ENCODE peak calls at places on chromosomes 12 and 14, in ten cellular contexts. One of them, this sample, is unnamed.

GRCh38 chr14:31449971-31450610 is 7.2 kb downstream of the DTD2 start:
- DNase-seq in neural progenitor cell: peak; percentile 9
- DNase-seq in psoas muscle: no peak
- DNase-seq in left ventricle myocardium inferior: no peak
- DNase-seq in ovary: no peak
- DNase-seq in uterus: no peak
- DNase-seq in transverse colon: no peak
- DNase-seq in breast epithelium: no peak
- DNase-seq in AG04450: no peak
- DNase-seq in SK-N-SH: peak; percentile 65
- DNase-seq in this sample: no peak

GRCh38 chr12:112122823-112123690 is 2.3 kb upstream of the TRAFD1 start:
- DNase-seq in neural progenitor cell: no peak
- DNase-seq in psoas muscle: no peak
- DNase-seq in left ventricle myocardium inferior: no peak
- DNase-seq in ovary: no peak
- DNase-seq in uterus: no peak
- DNase-seq in transverse colon: no peak
- DNase-seq in breast epithelium: no peak
- DNase-seq in AG04450: peak; percentile 88
- DNase-seq in SK-N-SH: no peak
- DNase-seq in this sample: peak; percentile 1

GRCh38 chr12:49568442-49568776 is 467 bp upstream of the MCRS1 start:
- DNase-seq in neural progenitor cell: no peak
- DNase-seq in psoas muscle: no peak
- DNase-seq in left ventricle myocardium inferior: no peak
- DNase-seq in ovary: no peak
- DNase-seq in uterus: no peak
- DNase-seq in transverse colon: no peak
- DNase-seq in breast epithelium: no peak
- DNase-seq in AG04450: no peak
- DNase-seq in SK-N-SH: no peak
- DNase-seq in this sample: no peak

GRCh38 chr12:32102234-32102633 is 4.4 kb upstream of the BICD1 start:
- DNase-seq in neural progenitor cell: no peak
- DNase-seq in psoas muscle: no peak
- DNase-seq in left ventricle myocardium inferior: no peak
- DNase-seq in ovary: no peak
- DNase-seq in uterus: no peak
- DNase-seq in transverse colon: no peak
- DNase-seq in breast epithelium: no peak
- DNase-seq in AG04450: no peak
- DNase-seq in SK-N-SH: no peak
- DNase-seq in this sample: no peak

GRCh38 chr12:51906452-51907082 is 737 bp upstream of the ACVRL1 start:
- DNase-seq in neural progenitor cell: no peak
- DNase-seq in psoas muscle: no peak
- DNase-seq in left ventricle myocardium inferior: no peak
- DNase-seq in ovary: no peak
- DNase-seq in uterus: peak; percentile 64
- DNase-seq in transverse colon: no peak
- DNase-seq in breast epithelium: no peak
- DNase-seq in AG04450: no peak
- DNase-seq in SK-N-SH: peak; percentile 47
- DNase-seq in this sample: no peak

GRCh38 chr12:93742086-93742934 is 65.1 kb downstream of the CRADD start:
- DNase-seq in neural progenitor cell: peak; percentile 79
- DNase-seq in psoas muscle: peak; percentile 77
- DNase-seq in left ventricle myocardium inferior: peak; percentile 75
- DNase-seq in ovary: peak; percentile 87
- DNase-seq in uterus: peak; percentile 82
- DNase-seq in transverse colon: peak; percentile 70
- DNase-seq in breast epithelium: peak; percentile 62
- DNase-seq in AG04450: peak; percentile 10
- DNase-seq in SK-N-SH: peak; percentile 93
- DNase-seq in this sample: peak; percentile 35

GRCh38 chr12:62785941-62786559 is 148.9 kb downstream of the PPM1H start:
- DNase-seq in neural progenitor cell: no peak
- DNase-seq in psoas muscle: peak; percentile 43
- DNase-seq in left ventricle myocardium inferior: no peak
- DNase-seq in ovary: no peak
- DNase-seq in uterus: no peak
- DNase-seq in transverse colon: no peak
- DNase-seq in breast epithelium: no peak
- DNase-seq in AG04450: peak; percentile 47
- DNase-seq in SK-N-SH: no peak
- DNase-seq in this sample: no peak

GRCh38 chr14:80973918-80974317 is 18.5 kb downstream of the TSHR start:
- DNase-seq in neural progenitor cell: no peak
- DNase-seq in psoas muscle: no peak
- DNase-seq in left ventricle myocardium inferior: no peak
- DNase-seq in ovary: no peak
- DNase-seq in uterus: no peak
- DNase-seq in transverse colon: no peak
- DNase-seq in breast epithelium: no peak
- DNase-seq in AG04450: no peak
- DNase-seq in SK-N-SH: no peak
- DNase-seq in this sample: no peak

GRCh38 chr12:50243507-50243906 is 39.8 kb downstream of the LIMA1 start:
- DNase-seq in neural progenitor cell: no peak
- DNase-seq in psoas muscle: no peak
- DNase-seq in left ventricle myocardium inferior: no peak
- DNase-seq in ovary: no peak
- DNase-seq in uterus: no peak
- DNase-seq in transverse colon: no peak
- DNase-seq in breast epithelium: no peak
- DNase-seq in AG04450: no peak
- DNase-seq in SK-N-SH: no peak
- DNase-seq in this sample: no peak

GRCh38 chr12:6852651-6853354 is 853 bp downstream of the USP5 start:
- DNase-seq in neural progenitor cell: peak; percentile 64
- DNase-seq in psoas muscle: no peak
- DNase-seq in left ventricle myocardium inferior: no peak
- DNase-seq in ovary: peak; percentile 64
- DNase-seq in uterus: peak; percentile 47
- DNase-seq in transverse colon: peak; percentile 50
- DNase-seq in breast epithelium: no peak
- DNase-seq in AG04450: no peak
- DNase-seq in SK-N-SH: peak; percentile 65
- DNase-seq in this sample: peak; percentile 59

GRCh38 chr14:58533417-58533816 is 104.3 kb upstream of the DACT1 start:
- DNase-seq in neural progenitor cell: peak; percentile 39
- DNase-seq in psoas muscle: no peak
- DNase-seq in left ventricle myocardium inferior: no peak
- DNase-seq in ovary: no peak
- DNase-seq in uterus: no peak
- DNase-seq in transverse colon: no peak
- DNase-seq in breast epithelium: no peak
- DNase-seq in AG04450: no peak
- DNase-seq in SK-N-SH: peak; percentile 63
- DNase-seq in this sample: no peak

DNA sequence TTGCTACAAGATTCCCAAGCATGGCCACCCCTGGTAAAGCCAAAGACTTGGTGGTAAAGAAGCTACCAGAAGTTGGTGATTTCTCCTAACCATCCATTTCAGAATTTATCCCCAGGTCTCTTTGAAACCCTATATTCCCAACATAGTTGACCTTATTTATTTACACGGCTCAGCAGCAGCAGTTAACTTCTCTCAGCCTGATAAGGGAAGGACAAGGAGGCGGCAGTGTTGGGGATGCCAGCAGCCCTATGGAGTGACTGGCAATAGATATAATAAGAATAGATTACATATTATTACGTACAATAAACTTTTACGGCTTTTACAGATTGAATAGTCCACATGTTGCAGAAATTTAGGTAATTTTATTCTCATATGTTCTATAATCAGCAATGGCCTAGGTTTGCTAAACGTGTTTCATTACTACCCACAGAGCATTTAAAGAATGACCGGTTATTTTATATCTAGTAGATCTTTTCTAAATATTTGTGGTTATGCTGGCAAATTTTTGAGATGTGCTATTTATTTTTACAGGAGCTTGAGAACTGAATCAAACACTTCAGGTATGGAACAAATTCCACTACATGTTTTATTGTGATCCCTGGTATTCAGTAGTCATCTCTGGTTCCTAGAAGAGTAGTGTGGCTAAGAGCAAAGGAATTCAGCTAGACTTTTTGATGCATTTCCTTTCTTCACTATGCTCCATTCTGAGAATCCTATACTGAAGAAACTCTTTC is 19.8 kb upstream of the PALS1 start:
- DNase-seq in neural progenitor cell: no peak
- DNase-seq in psoas muscle: no peak
- DNase-seq in left ventricle myocardium inferior: no peak
- DNase-seq in ovary: no peak
- DNase-seq in uterus: no peak
- DNase-seq in transverse colon: peak; percentile 41
- DNase-seq in breast epithelium: no peak
- DNase-seq in AG04450: peak; percentile 46
- DNase-seq in SK-N-SH: no peak
- DNase-seq in this sample: no peak
- TF ChIP-seq CTCF in neural progenitor cell: no peak
- TF ChIP-seq CTCF in psoas muscle: no peak
- TF ChIP-seq CTCF in left ventricle myocardium inferior: no peak
- TF ChIP-seq CTCF in ovary: no peak
- TF ChIP-seq CTCF in uterus: no peak
- TF ChIP-seq CTCF in transverse colon: no peak
- TF ChIP-seq CTCF in breast epithelium: no peak
- TF ChIP-seq CTCF in AG04450: no peak
- TF ChIP-seq CTCF in SK-N-SH: no peak
- TF ChIP-seq CTCF in this sample: no peak

GRCh38 chr14:70640938-70641547 is 673 bp upstream of the TTC9 start:
- DNase-seq in neural progenitor cell: no peak
- DNase-seq in psoas muscle: peak; percentile 77
- DNase-seq in left ventricle myocardium inferior: no peak
- DNase-seq in ovary: peak; percentile 34
- DNase-seq in uterus: peak; percentile 14
- DNase-seq in transverse colon: peak; percentile 61
- DNase-seq in breast epithelium: no peak
- DNase-seq in AG04450: peak; percentile 18
- DNase-seq in SK-N-SH: peak; percentile 68
- DNase-seq in this sample: peak; percentile 57
- H3K27ac ChIP-seq in neural progenitor cell: no peak overlapping the region
- H3K27ac ChIP-seq in psoas muscle: peak overlapping the region; percentile 56
- H3K27ac ChIP-seq in left ventricle myocardium inferior: no peak overlapping the region
- H3K27ac ChIP-seq in ovary: no peak overlapping the region
- H3K27ac ChIP-seq in uterus: no peak overlapping the region
- H3K27ac ChIP-seq in transverse colon: no peak overlapping the region
- H3K27ac ChIP-seq in breast epithelium: peak overlapping the region; percentile 69
- H3K27ac ChIP-seq in AG04450: no peak overlapping the region
- H3K27ac ChIP-seq in SK-N-SH: no peak overlapping the region
- H3K27ac ChIP-seq in this sample: peak overlapping the region; percentile 71

DNA sequence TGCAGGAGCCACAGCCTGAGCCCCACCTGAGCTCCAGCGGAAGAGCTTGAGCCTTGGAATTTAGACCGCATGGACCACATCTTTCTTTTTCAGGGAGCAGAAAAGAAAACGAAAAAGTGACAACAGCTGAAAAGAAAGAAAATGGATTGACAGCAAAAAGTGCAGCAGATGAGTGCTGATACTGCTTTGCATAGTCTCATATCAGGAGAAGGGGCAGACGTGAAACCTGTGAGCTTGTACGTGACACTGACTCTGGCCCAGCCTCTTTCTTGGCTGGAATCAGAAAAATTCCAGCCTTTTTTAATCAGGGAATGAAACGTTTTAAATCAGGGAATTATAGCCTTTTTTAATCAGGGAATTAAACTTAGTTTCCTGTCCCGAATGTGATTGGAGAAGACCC is 1296.5 kb downstream of the TMEM121 start:
- DNase-seq in neural progenitor cell: no peak
- DNase-seq in psoas muscle: no peak
- DNase-seq in left ventricle myocardium inferior: no peak
- DNase-seq in ovary: no peak
- DNase-seq in uterus: no peak
- DNase-seq in transverse colon: no peak
- DNase-seq in breast epithelium: no peak
- DNase-seq in AG04450: no peak
- DNase-seq in SK-N-SH: no peak
- DNase-seq in this sample: no peak
- H3K9me3 ChIP-seq in neural progenitor cell: peaks cover 16% of the 10 kb centered on the region
- H3K9me3 ChIP-seq in psoas muscle: no peaks in the 10 kb centered on the region
- H3K9me3 ChIP-seq in left ventricle myocardium inferior: no peaks in the 10 kb centered on the region
- H3K9me3 ChIP-seq in ovary: no peaks in the 10 kb centered on the region
- H3K9me3 ChIP-seq in uterus: no peaks in the 10 kb centered on the region
- H3K9me3 ChIP-seq in transverse colon: no peaks in the 10 kb centered on the region
- H3K9me3 ChIP-seq in breast epithelium: no peaks in the 10 kb centered on the region
- H3K9me3 ChIP-seq in AG04450: peaks cover 22% of the 10 kb centered on the region
- H3K9me3 ChIP-seq in SK-N-SH: no peaks in the 10 kb centered on the region
- H3K9me3 ChIP-seq in this sample: no peaks in the 10 kb centered on the region

GRCh38 chr12:113214938-113215400 is 6.3 kb upstream of the TPCN1 start:
- DNase-seq in neural progenitor cell: no peak
- DNase-seq in psoas muscle: peak; percentile 72
- DNase-seq in left ventricle myocardium inferior: peak; percentile 67
- DNase-seq in ovary: no peak
- DNase-seq in uterus: peak; percentile 59
- DNase-seq in transverse colon: peak; percentile 53
- DNase-seq in breast epithelium: peak; percentile 75
- DNase-seq in AG04450: peak; percentile 81
- DNase-seq in SK-N-SH: peak; percentile 45
- DNase-seq in this sample: no peak
- TF ChIP-seq CTCF in neural progenitor cell: no peak
- TF ChIP-seq CTCF in psoas muscle: no peak
- TF ChIP-seq CTCF in left ventricle myocardium inferior: peak; percentile 18
- TF ChIP-seq CTCF in ovary: no peak
- TF ChIP-seq CTCF in uterus: no peak
- TF ChIP-seq CTCF in transverse colon: no peak
- TF ChIP-seq CTCF in breast epithelium: peak; percentile 51
- TF ChIP-seq CTCF in AG04450: no peak
- TF ChIP-seq CTCF in SK-N-SH: no peak
- TF ChIP-seq CTCF in this sample: no peak